ENCODE peak calls at places on chromosomes 13 and 19, in five cellular contexts. G is HFFc6; L is cardiac fibroblast; C is Calu3; T is stimulated activated CD8-positive, alpha-beta memory T cell treated with anti-CD3 and anti-CD28 coated beads, Interleukin-7, amount 100 ng/mL, for 1 hour. S is an unnamed sample.

GRCh38 chr13:37326319-37326718 is 220.9 kb upstream of the CSNK1A1L start:
- DNase-seq in G (no peak), L (peak; percentile 40), C (no peak), T (no peak), S (no peak)

GRCh38 chr13:33519561-33520479 is 234.3 kb upstream of the STARD13 start:
- DNase-seq in G (peak; percentile 83), L (peak; percentile 87), C (no peak), T (no peak), S (no peak)

GRCh38 chr13:114067886-114068722 is 64.3 kb downstream of the RASA3 start:
- DNase-seq in G (no peak), L (no peak), C (no peak), T (no peak), S (no peak)

GRCh38 chr19:45800009-45800553 is 7.4 kb upstream of the DMWD start:
- DNase-seq in G (peak; percentile 43), L (peak; percentile 48), C (no peak), T (no peak), S (peak; percentile 59)

GRCh38 chr13:110012102-110012739 is 225.8 kb upstream of the IRS2 start:
- DNase-seq in G (peak; percentile 97), L (peak; percentile 96), C (peak; percentile 22), T (no peak), S (peak; percentile 77)

GRCh38 chr13:48660356-48661076 is 6.8 kb downstream of the CYSLTR2 start:
- DNase-seq in G (no peak), L (no peak), C (no peak), T (no peak), S (no peak)

GRCh38 chr19:44627631-44628030 is 14.3 kb downstream of the IGSF23 start:
- DNase-seq in G (no peak), L (no peak), C (no peak), T (no peak), S (no peak)

GRCh38 chr19:56350416-56351045 is 35.9 kb upstream of the ZSCAN5A start:
- DNase-seq in G (peak; percentile 28), L (peak; percentile 66), C (peak; percentile 56), T (peak; percentile 8), S (no peak)

GRCh38 chr19:53532362-53532761 is 5.6 kb upstream of the ZNF331 start:
- DNase-seq in G (no peak), L (peak; percentile 64), C (no peak), T (no peak), S (no peak)

S was measured in PC-9.